ENCODE peak calls at places on chromosomes 2 and 18, in five cellular contexts. One of them, this sample, is unnamed. For H3K4me1, the result is how much of the 10 kb centered on the place peaks cover.

GRCh38 chr2:198186257-198186656 is 381.9 kb downstream of the PLCL1 start:
- DNase-seq in ovary: no peak
- DNase-seq in suprapubic skin: no peak
- DNase-seq in A549: no peak
- DNase-seq in HepG2: no peak
- DNase-seq in this sample: no peak

GRCh38 chr18:59460060-59460395 is 101.0 kb upstream of the LMAN1 start:
- DNase-seq in ovary: no peak
- DNase-seq in suprapubic skin: no peak
- DNase-seq in A549: no peak
- DNase-seq in HepG2: no peak
- DNase-seq in this sample: no peak

GRCh38 chr2:8568543-8569302 is 113.1 kb upstream of the ID2 start:
- DNase-seq in ovary: no peak
- DNase-seq in suprapubic skin: peak
- DNase-seq in A549: no peak
- DNase-seq in HepG2: no peak
- DNase-seq in this sample: peak

GRCh38 chr2:227529871-227530270 is 57.9 kb downstream of the AGFG1 start:
- DNase-seq in ovary: no peak
- DNase-seq in suprapubic skin: no peak
- DNase-seq in A549: no peak
- DNase-seq in HepG2: no peak
- DNase-seq in this sample: no peak

GRCh38 chr2:149002891-149003740 is 35.4 kb upstream of the LYPD6B start:
- DNase-seq in ovary: no peak
- DNase-seq in suprapubic skin: no peak
- DNase-seq in A549: no peak
- DNase-seq in HepG2: no peak
- DNase-seq in this sample: no peak

GRCh38 chr2:96835830-96836229 is 8.0 kb downstream of the ANKRD23 start:
- DNase-seq in ovary: no peak
- DNase-seq in suprapubic skin: no peak
- DNase-seq in A549: no peak
- DNase-seq in HepG2: no peak
- DNase-seq in this sample: no peak

GRCh38 chr2:102841107-102841840 is 79.4 kb downstream of the TMEM182 start:
- DNase-seq in ovary: no peak
- DNase-seq in suprapubic skin: no peak
- DNase-seq in A549: peak
- DNase-seq in HepG2: peak
- DNase-seq in this sample: peak

GRCh38 chr2:189952536-189953109 is 109.9 kb downstream of the MSTN start:
- DNase-seq in ovary: no peak
- DNase-seq in suprapubic skin: no peak
- DNase-seq in A549: no peak
- DNase-seq in HepG2: no peak
- DNase-seq in this sample: no peak

GRCh38 chr18:66138642-66139041 is 387.8 kb downstream of the CDH7 start:
- DNase-seq in ovary: no peak
- DNase-seq in suprapubic skin: no peak
- DNase-seq in A549: no peak
- DNase-seq in HepG2: no peak
- DNase-seq in this sample: no peak

GRCh38 chr2:241354668-241355658 is 1.1 kb upstream of the FARP2 start:
- DNase-seq in ovary: peak
- DNase-seq in suprapubic skin: peak
- DNase-seq in A549: peak
- DNase-seq in HepG2: peak
- DNase-seq in this sample: peak

GRCh38 chr2:151999058-151999457 is 99.8 kb downstream of the CACNB4 start:
- DNase-seq in ovary: no peak
- DNase-seq in suprapubic skin: no peak
- DNase-seq in A549: peak
- DNase-seq in HepG2: peak
- DNase-seq in this sample: peak

GRCh38 chr18:48534364-48534763 is 4.5 kb upstream of the CTIF start:
- DNase-seq in ovary: peak
- DNase-seq in suprapubic skin: no peak
- DNase-seq in A549: peak
- DNase-seq in HepG2: no peak
- DNase-seq in this sample: no peak

GRCh38 chr18:51559198-51559901 is 361.9 kb upstream of the MEX3C start:
- DNase-seq in ovary: no peak
- DNase-seq in suprapubic skin: no peak
- DNase-seq in A549: no peak
- DNase-seq in HepG2: no peak
- DNase-seq in this sample: no peak

DNA sequence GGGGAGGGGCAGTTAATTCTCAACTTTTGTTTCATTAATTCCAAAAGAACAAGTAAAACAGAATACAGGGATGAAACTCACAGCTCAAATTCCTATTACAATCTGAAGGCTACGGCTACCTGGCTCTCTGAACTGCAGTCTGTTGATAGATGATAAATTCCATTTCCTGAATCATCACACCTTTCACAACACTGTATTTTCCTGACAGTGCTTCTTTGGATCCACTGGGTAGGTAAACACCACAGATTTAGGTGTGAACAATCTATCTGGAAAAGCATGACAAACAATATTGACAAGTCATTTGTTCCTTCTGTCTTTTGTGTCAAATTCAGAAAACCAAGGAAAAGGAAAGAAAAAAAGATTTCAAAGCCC is 843.2 kb downstream of the LRRTM4 start:
- DNase-seq in ovary: no peak
- DNase-seq in suprapubic skin: no peak
- DNase-seq in A549: no peak
- DNase-seq in HepG2: no peak
- DNase-seq in this sample: no peak
- TF ChIP-seq EP300 in ovary: no peak
- TF ChIP-seq EP300 in suprapubic skin: no peak
- TF ChIP-seq EP300 in A549: no peak
- TF ChIP-seq EP300 in HepG2: no peak
- TF ChIP-seq EP300 in this sample: no peak

GRCh38 chr2:12720752-12721151 is 4.0 kb downstream of the TRIB2 start:
- DNase-seq in ovary: no peak
- DNase-seq in suprapubic skin: no peak
- DNase-seq in A549: no peak
- DNase-seq in HepG2: no peak
- DNase-seq in this sample: no peak

GRCh38 chr2:12719400-12720104 is 2.8 kb downstream of the TRIB2 start:
- DNase-seq in ovary: no peak
- DNase-seq in suprapubic skin: no peak
- DNase-seq in A549: no peak
- DNase-seq in HepG2: no peak
- DNase-seq in this sample: no peak

GRCh38 chr2:12721571-12722444 is 5.1 kb downstream of the TRIB2 start:
- DNase-seq in ovary: no peak
- DNase-seq in suprapubic skin: no peak
- DNase-seq in A549: no peak
- DNase-seq in HepG2: no peak
- DNase-seq in this sample: no peak

GRCh38 chr2:12718662-12719399 is 2.1 kb downstream of the TRIB2 start:
- DNase-seq in ovary: peak
- DNase-seq in suprapubic skin: no peak
- DNase-seq in A549: no peak
- DNase-seq in HepG2: no peak
- DNase-seq in this sample: no peak

DNA sequence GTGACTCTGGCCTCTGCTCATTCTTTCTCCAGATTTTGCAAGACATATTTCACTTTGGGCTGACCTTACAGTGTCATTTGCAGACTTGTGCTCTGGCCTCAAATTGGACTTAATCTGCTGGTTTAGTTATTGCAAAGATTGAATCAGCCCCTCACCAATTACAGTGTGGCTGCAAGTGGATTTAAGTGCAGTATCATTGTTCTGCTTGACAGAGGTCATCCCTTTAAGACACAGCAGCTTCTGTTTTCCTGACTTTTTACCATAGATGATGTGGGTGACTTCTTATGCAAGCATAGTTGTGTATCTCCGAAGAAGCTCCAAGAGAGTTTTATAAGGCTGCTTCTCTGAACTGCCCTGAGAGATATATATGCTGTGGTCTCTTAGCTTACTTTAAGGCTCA is 3.4 kb downstream of the TRIB2 start:
- DNase-seq in ovary: no peak
- DNase-seq in suprapubic skin: no peak
- DNase-seq in A549: no peak
- DNase-seq in HepG2: no peak
- DNase-seq in this sample: no peak
- H3K4me1 ChIP-seq in ovary: under half
- H3K4me1 ChIP-seq in suprapubic skin: half or more
- H3K4me1 ChIP-seq in A549: under half
- H3K4me1 ChIP-seq in HepG2: under half
- H3K4me1 ChIP-seq in this sample: half or more

GRCh38 chr2:114496959-114497358 is 54.5 kb downstream of the DPP10 start:
- DNase-seq in ovary: no peak
- DNase-seq in suprapubic skin: no peak
- DNase-seq in A549: no peak
- DNase-seq in HepG2: no peak
- DNase-seq in this sample: no peak
- H3K27ac ChIP-seq in ovary: no peak
- H3K27ac ChIP-seq in suprapubic skin: no peak
- H3K27ac ChIP-seq in A549: no peak
- H3K27ac ChIP-seq in HepG2: no peak
- H3K27ac ChIP-seq in this sample: no peak

DNA sequence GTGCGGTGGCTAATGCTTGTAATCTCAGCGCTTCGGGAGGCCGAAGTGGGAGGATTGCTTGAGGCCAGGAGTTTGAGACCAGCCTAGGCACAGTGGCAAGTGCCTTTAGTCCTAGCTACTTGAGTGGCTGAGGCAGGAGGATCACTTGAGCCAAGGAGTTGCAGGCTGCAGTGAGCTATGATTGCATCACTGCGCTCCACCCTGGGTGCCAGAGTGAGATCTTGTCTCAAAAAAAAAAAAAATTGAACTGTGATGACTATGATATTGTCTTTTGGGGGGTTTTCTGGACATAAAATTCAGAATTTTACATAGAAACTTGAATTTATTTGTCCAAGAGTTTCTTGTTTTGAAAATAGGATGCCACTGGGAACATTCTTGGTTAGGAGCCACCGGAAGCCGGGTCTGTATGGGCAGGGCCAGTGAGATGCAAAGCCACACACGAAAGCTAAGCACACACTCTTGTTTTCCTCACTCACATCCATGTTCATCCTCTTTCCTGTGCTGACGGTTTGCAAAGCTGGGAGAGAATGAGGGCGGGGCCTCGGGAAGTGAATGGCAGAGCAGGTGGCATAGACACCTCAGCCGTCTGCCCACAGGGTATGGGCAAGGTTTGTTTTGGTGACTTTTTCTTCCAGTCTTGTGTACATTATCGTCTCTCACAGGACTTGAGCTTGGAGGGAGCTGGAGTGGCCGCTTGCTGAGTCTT is 12.6 kb downstream of the AGAP1 start:
- DNase-seq in ovary: no peak
- DNase-seq in suprapubic skin: no peak
- DNase-seq in A549: peak
- DNase-seq in HepG2: no peak
- DNase-seq in this sample: no peak
- TF ChIP-seq EP300 in ovary: no peak
- TF ChIP-seq EP300 in suprapubic skin: no peak
- TF ChIP-seq EP300 in A549: no peak
- TF ChIP-seq EP300 in HepG2: no peak
- TF ChIP-seq EP300 in this sample: no peak

GRCh38 chr2:221392228-221392881 is 179.7 kb downstream of the EPHA4 start:
- DNase-seq in ovary: no peak
- DNase-seq in suprapubic skin: no peak
- DNase-seq in A549: no peak
- DNase-seq in HepG2: no peak
- DNase-seq in this sample: no peak
- H3K4me1 ChIP-seq in ovary: under half
- H3K4me1 ChIP-seq in suprapubic skin: under half
- H3K4me1 ChIP-seq in A549: under half
- H3K4me1 ChIP-seq in HepG2: under half
- H3K4me1 ChIP-seq in this sample: under half

GRCh38 chr2:150409196-150409595 is 78.3 kb downstream of the RND3 start:
- DNase-seq in ovary: no peak
- DNase-seq in suprapubic skin: no peak
- DNase-seq in A549: no peak
- DNase-seq in HepG2: no peak
- DNase-seq in this sample: peak
- H3K27ac ChIP-seq in ovary: no peak
- H3K27ac ChIP-seq in suprapubic skin: no peak
- H3K27ac ChIP-seq in A549: peak
- H3K27ac ChIP-seq in HepG2: no peak
- H3K27ac ChIP-seq in this sample: no peak

GRCh38 chr2:22628183-22628582 is 756.8 kb upstream of the KLHL29 start:
- DNase-seq in ovary: no peak
- DNase-seq in suprapubic skin: no peak
- DNase-seq in A549: no peak
- DNase-seq in HepG2: no peak
- DNase-seq in this sample: no peak

DNA sequence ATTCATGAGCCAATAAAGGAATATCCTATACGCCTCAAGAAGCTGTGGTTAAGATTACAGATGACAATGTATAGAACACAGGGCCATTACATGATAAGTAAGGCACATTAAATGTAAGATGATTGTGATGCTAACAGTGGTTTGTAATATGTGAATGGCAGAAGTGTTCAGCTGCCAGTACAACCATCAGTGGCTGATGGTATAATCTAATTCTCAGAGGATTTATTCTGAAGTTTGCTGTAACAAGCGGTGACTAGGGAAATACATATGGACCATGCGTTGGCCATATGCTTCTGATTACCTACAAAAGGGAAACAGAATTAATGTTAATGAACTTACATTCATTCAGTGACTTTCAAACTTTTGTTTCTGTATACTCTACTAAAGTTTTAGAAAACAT is 750.8 kb upstream of the KLHL29 start:
- DNase-seq in ovary: no peak
- DNase-seq in suprapubic skin: no peak
- DNase-seq in A549: no peak
- DNase-seq in HepG2: no peak
- DNase-seq in this sample: no peak
- TF ChIP-seq EP300 in ovary: no peak
- TF ChIP-seq EP300 in suprapubic skin: no peak
- TF ChIP-seq EP300 in A549: no peak
- TF ChIP-seq EP300 in HepG2: no peak
- TF ChIP-seq EP300 in this sample: no peak

GRCh38 chr2:47004905-47005495 is 89.4 kb upstream of the MCFD2 start:
- DNase-seq in ovary: no peak
- DNase-seq in suprapubic skin: no peak
- DNase-seq in A549: no peak
- DNase-seq in HepG2: no peak
- DNase-seq in this sample: no peak
- H3K4me1 ChIP-seq in ovary: under half
- H3K4me1 ChIP-seq in suprapubic skin: under half
- H3K4me1 ChIP-seq in A549: under half
- H3K4me1 ChIP-seq in HepG2: under half
- H3K4me1 ChIP-seq in this sample: half or more